ENCODE peak calls at places on chromosomes 7 and 10, in seven cellular contexts. S, O, Y, B, U, V and X are unnamed samples.

GRCh38 chr7:140638311-140638791 is 2.3 kb downstream of the DENND2A start:
- DNase-seq in S (no peak), O (no peak), Y (peak; percentile 69), V (peak; percentile 63), B (peak; percentile 84), U (peak; percentile 54), X (no peak)

GRCh38 chr10:32055478-32056135 is 618 bp downstream of the KIF5B start:
- DNase-seq in Y (peak; percentile 79), V (peak; percentile 80), B (peak; percentile 74), S (peak; percentile 64), U (peak; percentile 65), O (no peak), X (peak; percentile 55)

GRCh38 chr10:88618496-88618895 is 31.9 kb downstream of the LIPJ start:
- DNase-seq in V (no peak), B (peak; percentile 3), S (no peak), O (no peak), U (no peak), Y (no peak), X (no peak)

GRCh38 chr7:98831641-98832221 is 38.1 kb downstream of the TMEM130 start:
- DNase-seq in S (peak; percentile 33), O (no peak), V (peak; percentile 55), B (peak; percentile 31), Y (peak; percentile 82), U (no peak), X (no peak)

GRCh38 chr10:113947138-113948011 is 92.9 kb downstream of the NHLRC2 start:
- DNase-seq in U (peak; percentile 43), V (no peak), O (no peak), S (no peak), B (no peak), Y (no peak), X (peak; percentile 19)

GRCh38 chr7:135207739-135208416 is 3.4 kb downstream of the WDR91 start:
- DNase-seq in B (no peak), S (no peak), V (no peak), O (no peak), Y (no peak), U (no peak), X (no peak)

GRCh38 chr10:80459047-80459865 is 5.1 kb downstream of the TSPAN14 start:
- DNase-seq in V (peak; percentile 36), U (peak; percentile 88), S (peak; percentile 28), B (peak; percentile 84), O (no peak), Y (peak; percentile 41), X (peak; percentile 69)

GRCh38 chr10:95391570-95392249 is 100.9 kb upstream of the PDLIM1 start:
- DNase-seq in B (peak; percentile 40), O (no peak), U (peak; percentile 54), Y (peak; percentile 77), V (peak; percentile 74), S (peak; percentile 38), X (peak; percentile 52)

GRCh38 chr10:29869593-29869992 is 189.8 kb downstream of the JCAD start:
- DNase-seq in O (no peak), Y (no peak), S (no peak), B (no peak), U (peak; percentile 33), V (no peak), X (no peak)

GRCh38 chr10:14162626-14163344 is 167.9 kb downstream of the FRMD4A start:
- DNase-seq in Y (no peak), O (no peak), U (no peak), S (no peak), B (no peak), V (no peak), X (no peak)

DNA sequence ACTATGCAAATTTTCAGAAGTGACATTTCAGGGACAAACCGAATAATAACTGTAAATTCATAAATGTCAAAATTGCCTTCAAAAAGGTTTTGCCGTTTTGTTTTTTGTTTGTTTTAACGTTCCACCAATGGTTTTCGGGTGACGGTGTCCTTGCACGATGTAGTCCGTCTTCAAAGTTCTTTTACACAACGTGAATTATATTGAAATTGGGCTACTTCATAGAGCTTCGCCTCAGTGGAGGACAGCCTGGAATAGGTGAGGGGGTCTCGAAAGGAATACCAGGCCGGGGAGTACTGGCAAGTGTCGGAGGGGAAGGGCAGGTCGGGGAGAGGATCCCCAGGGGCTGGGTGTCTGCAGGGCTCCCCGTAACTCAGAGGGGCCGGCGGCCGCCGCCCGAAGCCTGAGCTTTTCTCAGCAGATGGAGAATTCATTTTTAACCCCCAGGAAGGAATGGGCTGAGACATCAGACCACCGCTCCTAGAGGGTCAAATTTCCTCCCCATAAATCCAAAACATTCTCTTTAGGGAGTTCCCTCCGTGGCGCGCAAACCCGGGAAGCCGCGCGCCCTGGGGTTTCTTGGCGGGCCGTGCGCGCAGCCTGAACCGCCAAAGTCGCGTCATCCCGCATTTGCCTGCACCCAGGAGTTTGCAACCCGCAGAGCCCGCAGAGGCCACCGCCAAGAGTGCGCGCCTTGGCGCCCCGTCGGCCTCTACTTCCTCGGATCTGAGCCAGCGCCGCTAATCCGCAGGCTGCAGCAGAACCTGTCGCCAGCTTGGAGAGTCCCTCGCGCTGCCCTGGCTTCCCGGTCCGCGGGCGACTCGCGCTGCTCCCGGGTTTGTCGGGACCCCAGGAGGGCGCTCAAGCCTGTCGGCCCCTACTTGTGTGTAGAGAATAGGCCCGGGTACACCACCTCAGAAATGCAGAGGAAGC is 17.3 kb upstream of the EVX1 start:
- DNase-seq in O (no peak), V (peak; percentile 77), U (no peak), B (no peak), S (no peak), Y (peak; percentile 66), X (no peak)
- TF ChIP-seq EZH2 in O (peak; percentile 99), V (peak; percentile 99), U (peak; percentile 49), B (no peak), S (peak; percentile 66), Y (peak; percentile 92), X (no peak)

DNA sequence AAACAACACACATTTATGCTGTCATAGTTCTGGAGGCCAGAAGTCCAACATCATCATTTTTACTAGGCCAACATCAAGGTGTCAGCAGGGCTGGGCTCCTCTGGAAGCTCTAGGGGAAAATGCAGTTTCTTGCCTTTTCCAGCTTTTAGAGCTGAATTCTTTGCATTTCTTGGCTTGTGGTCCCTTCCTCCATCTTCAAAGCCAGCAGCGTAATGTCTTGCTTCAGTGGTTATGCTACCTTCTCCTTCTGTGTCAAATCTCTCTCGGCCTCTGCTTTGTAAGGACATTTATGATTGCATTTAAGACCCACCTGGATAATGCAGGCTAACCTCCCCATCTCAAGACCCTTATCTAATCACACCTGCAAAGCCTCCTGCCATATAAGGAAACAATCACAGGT is 66.5 kb upstream of the ANKRD1 start:
- DNase-seq in S (no peak), V (no peak), O (no peak), B (no peak), Y (no peak), U (no peak), X (no peak)
- TF ChIP-seq EZH2 in S (no peak), V (no peak), O (no peak), B (no peak), Y (no peak), U (no peak), X (no peak)

GRCh38 chr10:8056378-8056777 is 1.9 kb downstream of the GATA3 start:
- DNase-seq in O (no peak), S (no peak), Y (no peak), V (peak; percentile 28), U (no peak), B (no peak), X (no peak)

GRCh38 chr10:8053446-8054242 is 844 bp upstream of the GATA3 start:
- DNase-seq in O (no peak), Y (peak; percentile 95), V (peak; percentile 96), S (peak; percentile 92), B (peak; percentile 88), U (peak; percentile 77), X (peak; percentile 16)

GRCh38 chr10:8055420-8056349 is 1.2 kb downstream of the GATA3 start:
- DNase-seq in Y (peak; percentile 64), O (no peak), U (no peak), S (no peak), V (no peak), B (no peak), X (no peak)

GRCh38 chr10:8054243-8054497 is 318 bp upstream of the GATA3 start:
- DNase-seq in O (no peak), B (peak; percentile 30), Y (no peak), U (peak; percentile 48), S (no peak), V (no peak), X (no peak)

DNA sequence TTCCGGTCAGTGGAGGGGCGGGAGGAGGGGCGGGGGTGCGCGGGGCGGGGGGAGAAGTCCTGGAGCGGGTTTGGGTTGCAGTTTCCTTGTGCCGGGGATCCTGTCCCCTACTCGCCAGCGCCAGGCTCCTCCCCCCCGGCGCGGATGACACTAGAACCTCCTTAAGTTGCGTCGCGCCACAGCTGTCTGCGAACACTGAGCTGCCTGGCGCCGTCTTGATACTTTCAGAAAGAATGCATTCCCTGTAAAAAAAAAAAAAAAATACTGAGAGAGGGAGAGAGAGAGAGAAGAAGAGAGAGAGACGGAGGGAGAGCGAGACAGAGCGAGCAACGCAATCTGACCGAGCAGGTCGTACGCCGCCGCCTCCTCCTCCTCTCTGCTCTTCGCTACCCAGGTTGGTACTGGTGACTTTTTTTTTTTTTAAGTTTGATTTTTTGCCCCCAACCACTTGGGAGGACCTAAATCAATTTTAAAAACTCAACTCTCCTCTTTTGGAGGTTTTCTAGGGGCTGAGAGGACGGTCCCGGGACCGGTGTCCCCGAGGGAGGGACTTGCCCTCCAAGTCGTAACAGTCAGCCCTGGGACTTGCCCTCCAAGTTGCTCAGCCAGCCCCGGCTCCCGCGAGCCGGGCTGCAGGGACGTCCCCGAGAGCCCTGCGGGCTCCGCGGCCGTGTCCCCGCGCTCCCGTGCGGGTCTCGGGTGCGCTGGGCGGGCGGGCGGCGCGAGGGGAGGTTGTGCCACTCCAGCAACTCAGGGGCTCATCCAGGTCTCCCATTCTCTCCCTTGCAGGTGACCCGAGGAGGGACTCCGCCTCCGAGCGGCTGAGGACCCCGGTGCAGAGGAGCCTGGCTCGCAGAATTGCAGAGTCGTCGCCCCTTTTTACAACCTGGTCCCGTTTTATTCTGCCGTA is at the start of gene GATA3:
- DNase-seq in O (no peak), S (peak; percentile 84), U (peak; percentile 81), B (peak; percentile 46), Y (peak; percentile 87), V (peak; percentile 84), X (no peak)
- TF ChIP-seq EZH2 in O (peak; percentile 44), S (no peak), U (peak; percentile 86), B (peak; percentile 86), Y (peak; percentile 85), V (no peak), X (no peak)

GRCh38 chr7:30761214-30762156 is 9.6 kb downstream of the INMT start:
- DNase-seq in Y (no peak), V (no peak), U (peak; percentile 20), B (no peak), O (no peak), S (no peak), X (no peak)
- TF ChIP-seq EZH2 in Y (no peak), V (no peak), U (no peak), B (no peak), O (no peak), S (no peak), X (no peak)

DNA sequence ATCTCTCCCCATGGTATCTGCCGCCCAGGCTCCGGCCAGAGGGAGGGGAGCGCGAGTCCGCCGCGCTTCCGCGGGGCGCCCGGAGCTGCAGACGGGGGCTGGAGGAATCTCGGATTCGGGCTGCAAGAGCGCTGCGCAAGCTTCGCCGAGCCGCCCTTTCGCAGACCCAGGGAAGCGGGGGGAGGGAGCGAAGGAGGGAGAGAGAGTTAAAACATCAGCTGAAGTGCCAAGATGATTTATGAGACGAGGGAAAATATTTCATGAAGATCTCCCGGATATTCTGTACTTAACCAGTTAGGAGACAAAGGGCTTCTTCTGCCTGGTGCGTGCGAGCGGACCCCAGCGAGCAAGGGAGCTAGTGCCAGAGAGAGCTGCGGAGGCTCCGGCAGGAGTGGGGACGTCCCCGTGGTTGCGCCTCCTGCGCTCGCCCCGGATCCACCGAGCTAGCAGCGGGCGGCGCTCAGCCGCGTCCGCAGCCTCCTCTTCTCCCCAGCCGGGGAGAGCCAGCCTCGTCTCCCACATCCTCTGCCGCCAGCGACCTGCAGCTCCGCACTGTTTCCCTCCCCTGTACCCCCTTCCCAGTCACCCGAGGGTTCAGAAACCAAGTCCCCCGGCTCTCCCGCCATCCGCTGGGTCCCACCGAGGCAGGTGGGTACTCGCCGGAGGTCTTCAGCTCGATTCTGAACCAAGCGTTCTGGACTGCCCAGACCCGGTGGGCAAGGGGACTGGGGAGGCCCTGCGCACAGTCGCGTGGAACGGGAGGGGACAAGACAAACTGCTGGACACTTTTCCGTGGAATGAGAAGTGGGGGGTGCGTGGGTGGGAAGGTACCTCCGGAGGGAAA is 1.0 kb upstream of the PAX2 start:
- DNase-seq in Y (peak; percentile 60), S (peak; percentile 58), V (peak; percentile 63), B (no peak), U (no peak), O (no peak), X (no peak)
- TF ChIP-seq EZH2 in Y (peak; percentile 89), S (peak; percentile 95), V (peak; percentile 98), B (peak; percentile 72), U (peak; percentile 97), O (peak; percentile 98), X (no peak)